ENCODE peak calls at places on chromosomes 5 and 9, in seven cellular contexts. V is T-helper 2 cell; J is HFFc6; G is activated CD4-positive, CD25-positive, alpha-beta regulatory T cell; E is GM03348; P is tibial nerve; A is suprapubic skin. H is an unnamed sample.

GRCh38 chr9:8331507-8331906 is 531.9 kb upstream of the DMAC1 start:
- DNase-seq in P (no peak), V (no peak), E (no peak), J (no peak), G (no peak), A (no peak), H (no peak)

GRCh38 chr9:125143377-125144090 is at the start of gene SCAI:
- DNase-seq in A (peak), E (peak), J (peak), V (peak), G (peak), P (peak), H (peak)

GRCh38 chr9:78985084-78985738 is 586.6 kb upstream of the TLE4 start:
- DNase-seq in A (no peak), P (no peak), G (no peak), J (peak), E (peak), V (no peak), H (no peak)

GRCh38 chr5:154312000-154312399 is 121.5 kb downstream of the GALNT10 start:
- DNase-seq in G (no peak), A (no peak), E (no peak), P (no peak), J (no peak), V (no peak), H (no peak)

GRCh38 chr9:126630458-126631237 is 16.9 kb downstream of the LMX1B start:
- DNase-seq in P (no peak), E (no peak), V (no peak), A (no peak), J (no peak), G (no peak), H (no peak)

GRCh38 chr9:89447416-89447815 is 50.5 kb downstream of the SEMA4D start:
- DNase-seq in E (no peak), P (no peak), G (no peak), V (no peak), A (no peak), J (no peak), H (no peak)

GRCh38 chr5:6722015-6722414 is 8.8 kb downstream of the TENT4A start:
- DNase-seq in P (no peak), V (no peak), E (peak), G (no peak), J (no peak), A (no peak), H (no peak)

GRCh38 chr5:85628153-85628552 is 989.6 kb upstream of the COX7C start:
- DNase-seq in A (no peak), V (no peak), E (no peak), G (no peak), P (no peak), J (no peak), H (no peak)

GRCh38 chr5:40441733-40442132 is 238.0 kb upstream of the PTGER4 start:
- DNase-seq in V (no peak), A (no peak), E (no peak), P (no peak), G (no peak), J (no peak), H (no peak)

GRCh38 chr5:56330806-56331205 is 97.7 kb upstream of the ANKRD55 start:
- DNase-seq in G (no peak), E (no peak), P (no peak), V (no peak), J (no peak), A (no peak), H (no peak)

GRCh38 chr5:113606298-113607134 is 93.0 kb downstream of the YTHDC2 start:
- DNase-seq in V (no peak), E (peak), A (no peak), J (peak), P (no peak), G (no peak), H (no peak)

GRCh38 chr5:128399111-128399510 is 138.9 kb downstream of the FBN2 start:
- DNase-seq in E (no peak), P (no peak), V (no peak), J (no peak), G (no peak), A (no peak), H (no peak)

GRCh38 chr9:27276182-27277030 is 20.5 kb downstream of the EQTN start:
- DNase-seq in V (no peak), J (peak), A (no peak), E (peak), G (no peak), P (no peak), H (no peak)

GRCh38 chr5:64417390-64417789 is 88.4 kb upstream of the RGS7BP start:
- DNase-seq in A (no peak), V (no peak), G (no peak), J (no peak), P (no peak), E (no peak), H (no peak)

GRCh38 chr9:135962696-135963307 is 1.6 kb upstream of the UBAC1 start:
- DNase-seq in P (no peak), G (no peak), E (no peak), A (no peak), J (no peak), V (no peak), H (no peak)

GRCh38 chr9:138058181-138058580 is 180.6 kb downstream of the CACNA1B start:
- DNase-seq in P (no peak), V (no peak), A (no peak), J (no peak), G (no peak), E (no peak), H (no peak)

GRCh38 chr5:59724482-59725392 is 168.8 kb downstream of the PDE4D start:
- DNase-seq in P (no peak), E (peak), G (no peak), J (peak), V (no peak), A (no peak), H (no peak)

GRCh38 chr9:120366646-120367019 is 213.3 kb downstream of the CDK5RAP2 start:
- DNase-seq in P (no peak), J (peak), V (no peak), A (no peak), E (peak), G (no peak), H (no peak)

H was measured in T-helper 22 cell.